ENCODE peak calls at places on chromosome X, in five cellular contexts. Q is fibroblast of lung, B is pancreas, D is mammary epithelial cell, J is Karpas-422. G is an unnamed sample. For H3K36me3 and H3K4me1, the result is how much of the 10 kb centered on the place peaks cover.

GRCh38 chrX:49067285-49068120 is 6.3 kb downstream of the PRAF2 start:
- DNase-seq in Q (no peak), B (no peak), D (no peak), J (no peak), G (no peak)

GRCh38 chrX:78650906-78651437 is 8.2 kb downstream of the RTL3 start:
- DNase-seq in Q (peak), B (no peak), D (no peak), J (no peak), G (no peak)

GRCh38 chrX:124518888-124519287 is 172.5 kb downstream of the SH2D1A start:
- DNase-seq in Q (no peak), B (no peak), D (peak), J (no peak), G (no peak)

GRCh38 chrX:37349131-37350033 is at the start of gene PRRG1:
- DNase-seq in Q (peak), B (peak), D (peak), J (no peak), G (peak)

GRCh38 chrX:55161581-55161980 is 58.6 kb upstream of the PAGE5 start:
- DNase-seq in Q (peak), B (no peak), D (peak), J (no peak), G (no peak)

GRCh38 chrX:21438792-21439191 is 64.6 kb downstream of the CNKSR2 start:
- DNase-seq in Q (no peak), B (no peak), D (no peak), J (peak), G (no peak)

GRCh38 chrX:50996930-50997329 is 86.4 kb downstream of the BMP15 start:
- DNase-seq in Q (no peak), B (no peak), D (no peak), J (peak), G (no peak)

GRCh38 chrX:71599965-71600364 is 18.3 kb downstream of the CXCR3 start:
- DNase-seq in Q (no peak), B (no peak), D (no peak), J (peak), G (no peak)

GRCh38 chrX:68186552-68187262 is 246.6 kb downstream of the OPHN1 start:
- DNase-seq in Q (peak), B (no peak), D (peak), J (no peak), G (no peak)

GRCh38 chrX:124001581-124001980 is 40.1 kb downstream of the STAG2 start:
- DNase-seq in Q (no peak), B (no peak), D (no peak), J (no peak), G (no peak)

GRCh38 chrX:129606918-129607317 is 47.8 kb downstream of the APLN start:
- DNase-seq in Q (peak), B (no peak), D (peak), J (peak), G (no peak)

GRCh38 chrX:72621619-72622485 is 49.2 kb upstream of the HDAC8 start:
- DNase-seq in Q (peak), B (no peak), D (peak), J (no peak), G (no peak)

GRCh38 chrX:120769576-120770341 is 105.9 kb downstream of the CT47B1 start:
- DNase-seq in Q (peak), B (no peak), D (peak), J (peak), G (no peak)

GRCh38 chrX:70208479-70208878 is 26.0 kb upstream of the AWAT1 start:
- DNase-seq in Q (no peak), B (no peak), D (no peak), J (no peak), G (no peak)

GRCh38 chrX:17078031-17078730 is 131.7 kb downstream of the REPS2 start:
- DNase-seq in Q (peak), B (no peak), D (peak), J (no peak), G (no peak)

GRCh38 chrX:155027509-155028066 is 944 bp downstream of the FUNDC2 start:
- DNase-seq in Q (peak), B (no peak), D (peak), J (peak), G (no peak)

GRCh38 chrX:6021316-6022091 is 207.2 kb downstream of the NLGN4X start:
- DNase-seq in Q (no peak), B (no peak), D (peak), J (peak), G (no peak)

GRCh38 chrX:118212817-118213183 is 96.2 kb upstream of the KLHL13 start:
- DNase-seq in Q (no peak), B (no peak), D (no peak), J (peak), G (no peak)

GRCh38 chrX:129593137-129593536 is 53.1 kb downstream of the OCRL start:
- DNase-seq in Q (peak), B (no peak), D (peak), J (no peak), G (no peak)

GRCh38 chrX:74382613-74383012 is 38.7 kb upstream of the SLC16A2 start:
- DNase-seq in Q (peak), B (peak), D (peak), J (peak), G (peak)

GRCh38 chrX:148049441-148049840 is 68.3 kb downstream of the FMR1NB start:
- DNase-seq in Q (peak), B (no peak), D (peak), J (peak), G (no peak)

GRCh38 chrX:85851418-85851817 is 195.9 kb downstream of the CHM start:
- DNase-seq in Q (peak), B (peak), D (peak), J (peak), G (no peak)

GRCh38 chrX:9942086-9942485 is 25.1 kb upstream of the CLDN34 start:
- DNase-seq in Q (no peak), B (no peak), D (no peak), J (no peak), G (no peak)

GRCh38 chrX:107672955-107673378 is 44.7 kb downstream of the PRPS1 start:
- DNase-seq in Q (peak), B (no peak), D (peak), J (peak), G (peak)

GRCh38 chrX:155127465-155127864 is 56.2 kb downstream of the BRCC3 start:
- DNase-seq in Q (no peak), B (no peak), D (no peak), J (no peak), G (no peak)

GRCh38 chrX:131405497-131405896 is 116.4 kb upstream of the IGSF1 start:
- DNase-seq in Q (no peak), B (no peak), D (no peak), J (peak), G (no peak)

GRCh38 chrX:2439613-2440012 is 61.2 kb downstream of the DHRSX start:
- DNase-seq in Q (no peak), B (no peak), D (no peak), J (no peak), G (no peak)

GRCh38 chrX:2434764-2435163 is 66.0 kb downstream of the DHRSX start:
- DNase-seq in Q (no peak), B (no peak), D (no peak), J (peak), G (no peak)

GRCh38 chrX:2432298-2432863 is 68.4 kb downstream of the DHRSX start:
- DNase-seq in Q (no peak), B (no peak), D (no peak), J (peak), G (no peak)

GRCh38 chrX:2434270-2434669 is 66.5 kb downstream of the DHRSX start:
- DNase-seq in Q (no peak), B (no peak), D (no peak), J (peak), G (no peak)

GRCh38 chrX:2435465-2435864 is 65.3 kb downstream of the DHRSX start:
- DNase-seq in Q (no peak), B (no peak), D (no peak), J (no peak), G (no peak)
- H3K36me3 ChIP-seq in Q (under half), B (under half), D (under half), J (under half), G (under half)

GRCh38 chrX:150577174-150577573 is 8.8 kb downstream of the MTM1 start:
- DNase-seq in Q (no peak), B (no peak), D (no peak), J (no peak), G (no peak)

GRCh38 chrX:150582338-150582948 is 14.0 kb downstream of the MTM1 start:
- DNase-seq in Q (no peak), B (no peak), D (no peak), J (no peak), G (no peak)

GRCh38 chrX:150575415-150575814 is 7.0 kb downstream of the MTM1 start:
- DNase-seq in Q (peak), B (no peak), D (peak), J (no peak), G (no peak)

DNA sequence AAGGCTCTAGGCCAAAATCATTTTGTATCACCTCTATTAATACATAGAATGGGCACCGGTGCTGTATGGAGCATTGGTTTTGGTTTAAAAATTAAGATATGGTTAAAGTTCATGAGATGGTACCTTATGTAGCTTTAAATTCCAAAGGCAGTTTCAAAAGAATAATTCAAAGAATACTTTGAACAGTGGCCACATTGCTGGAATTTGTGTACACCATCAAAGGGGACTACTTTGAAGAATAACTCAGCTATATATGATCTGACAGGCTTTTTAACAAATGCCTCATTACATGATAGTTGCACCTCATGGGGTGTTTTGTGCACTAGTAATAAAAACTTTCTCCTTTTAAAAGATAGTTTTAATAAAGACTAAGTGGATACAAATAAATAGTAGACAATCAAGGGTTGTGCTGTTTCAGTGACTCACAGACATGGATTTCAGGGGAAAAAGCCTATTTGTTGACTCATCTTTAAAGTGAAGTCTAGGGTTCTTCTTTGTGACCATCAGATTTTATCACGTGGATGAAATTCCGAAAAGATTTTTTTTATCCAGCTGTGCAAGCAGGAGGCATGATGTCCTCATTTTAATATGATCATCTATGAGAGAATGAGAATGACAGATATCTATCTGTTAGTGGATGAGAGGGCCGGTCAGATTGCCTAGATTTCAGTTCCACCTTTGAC is 12.8 kb downstream of the MTM1 start:
- DNase-seq in Q (peak), B (no peak), D (peak), J (no peak), G (no peak)
- H3K27ac ChIP-seq in Q (no peak), B (no peak), D (peak), J (no peak), G (no peak)

GRCh38 chrX:136193771-136194170 is 46.4 kb downstream of the FHL1 start:
- DNase-seq in Q (no peak), B (no peak), D (no peak), J (no peak), G (no peak)

GRCh38 chrX:136191171-136191570 is 43.8 kb downstream of the FHL1 start:
- DNase-seq in Q (no peak), B (no peak), D (no peak), J (no peak), G (no peak)

GRCh38 chrX:136192135-136192534 is 44.8 kb downstream of the FHL1 start:
- DNase-seq in Q (no peak), B (no peak), D (no peak), J (no peak), G (no peak)

GRCh38 chrX:136194546-136194945 is 47.2 kb downstream of the FHL1 start:
- DNase-seq in Q (no peak), B (no peak), D (no peak), J (no peak), G (no peak)

DNA sequence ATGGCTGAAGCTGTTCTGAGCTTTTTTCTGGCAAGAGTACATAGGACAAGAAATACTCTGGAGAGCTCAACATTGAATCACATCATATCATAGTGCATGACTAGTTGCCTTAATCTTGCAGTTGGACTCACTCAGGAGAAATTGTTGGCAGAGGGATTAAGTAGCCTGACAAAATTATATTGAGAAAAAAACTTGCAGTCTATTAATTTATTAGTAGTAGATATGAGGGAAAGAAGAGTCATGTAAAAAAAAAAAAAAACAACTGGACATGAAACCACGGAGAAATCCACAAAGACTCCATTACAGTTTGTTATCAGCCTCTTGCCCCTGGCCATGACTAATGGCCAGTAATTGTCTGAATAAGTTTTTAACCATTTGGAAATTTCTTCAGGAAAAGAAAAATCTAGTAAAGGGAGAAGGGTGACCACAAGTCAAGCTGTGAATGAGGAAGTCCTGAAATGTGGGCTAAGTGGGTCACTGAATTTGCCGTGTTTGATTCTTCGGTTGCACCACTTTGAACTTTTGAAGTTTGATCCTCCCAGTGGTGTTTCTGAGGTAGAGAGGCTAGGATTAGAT is 45.6 kb downstream of the FHL1 start:
- DNase-seq in Q (no peak), B (no peak), D (no peak), J (no peak), G (no peak)
- H3K4me1 ChIP-seq in Q (under half), B (under half), D (under half), J (under half), G (under half)

DNA sequence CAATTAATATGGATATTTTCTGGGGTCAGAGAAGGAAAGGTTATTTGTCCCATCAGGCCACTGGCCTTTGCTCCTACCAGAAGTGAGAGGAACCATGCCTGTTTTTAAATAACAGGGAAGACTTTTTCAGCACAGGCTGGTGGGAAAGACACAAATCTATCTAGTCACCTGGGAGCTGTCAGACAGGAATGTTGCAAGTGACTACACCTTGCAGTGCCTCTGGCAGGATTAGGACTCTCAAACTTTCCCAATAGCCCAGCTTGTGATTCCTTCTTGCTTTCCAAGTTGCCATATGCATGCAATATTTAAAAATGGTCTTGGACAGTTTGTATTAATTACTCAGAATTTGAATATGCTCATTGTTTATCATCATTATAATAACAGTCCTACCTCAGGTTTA is 69.8 kb upstream of the RAB40AL start:
- DNase-seq in Q (no peak), B (no peak), D (peak), J (no peak), G (no peak)
- H3K36me3 ChIP-seq in Q (under half), B (under half), D (under half), J (under half), G (under half)

GRCh38 chrX:110003167-110004156 is 548 bp downstream of the TMEM164 start:
- DNase-seq in Q (peak), B (peak), D (no peak), J (peak), G (no peak)
- H3K27ac ChIP-seq in Q (peak), B (peak), D (peak), J (no peak), G (peak)

GRCh38 chrX:153878285-153878779 is 7.6 kb downstream of the L1CAM start:
- DNase-seq in Q (no peak), B (no peak), D (no peak), J (no peak), G (no peak)
- H3K4me1 ChIP-seq in Q (under half), B (under half), D (under half), J (under half), G (under half)

DNA sequence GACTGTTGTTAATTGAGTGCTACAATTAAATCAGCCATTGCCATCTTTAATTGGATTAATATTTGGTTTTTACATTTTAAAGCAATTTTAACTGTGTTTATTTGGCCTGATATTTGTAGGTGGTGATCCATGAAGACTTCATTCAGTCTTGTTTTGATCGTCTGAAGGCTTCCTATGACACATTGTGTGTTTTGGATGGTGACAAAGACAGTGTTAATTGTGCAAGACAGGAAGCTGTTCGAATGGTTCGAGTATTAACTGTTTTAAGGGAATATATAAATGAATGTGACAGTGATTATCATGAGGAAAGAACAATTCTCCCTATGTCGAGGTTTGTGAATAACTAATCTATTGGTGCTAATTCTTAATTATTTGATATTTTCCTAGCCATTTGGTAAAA is 82.6 kb downstream of the USP9X start:
- DNase-seq in Q (no peak), B (no peak), D (peak), J (no peak), G (no peak)
- H3K36me3 ChIP-seq in Q (under half), B (under half), D (under half), J (under half), G (under half)

GRCh38 chrX:102085706-102086105 is 39.8 kb upstream of the TCEAL2 start:
- DNase-seq in Q (no peak), B (no peak), D (no peak), J (peak), G (no peak)
- H3K27ac ChIP-seq in Q (no peak), B (no peak), D (no peak), J (no peak), G (no peak)

GRCh38 chrX:13899607-13900006 is 82.7 kb upstream of the GPM6B start:
- DNase-seq in Q (peak), B (no peak), D (peak), J (no peak), G (peak)

GRCh38 chrX:13903405-13903804 is 86.5 kb upstream of the GPM6B start:
- DNase-seq in Q (peak), B (no peak), D (no peak), J (no peak), G (no peak)

GRCh38 chrX:13901354-13901753 is 84.5 kb upstream of the GPM6B start:
- DNase-seq in Q (no peak), B (no peak), D (no peak), J (no peak), G (peak)

GRCh38 chrX:13900351-13900750 is 83.5 kb upstream of the GPM6B start:
- DNase-seq in Q (no peak), B (no peak), D (no peak), J (no peak), G (no peak)

DNA sequence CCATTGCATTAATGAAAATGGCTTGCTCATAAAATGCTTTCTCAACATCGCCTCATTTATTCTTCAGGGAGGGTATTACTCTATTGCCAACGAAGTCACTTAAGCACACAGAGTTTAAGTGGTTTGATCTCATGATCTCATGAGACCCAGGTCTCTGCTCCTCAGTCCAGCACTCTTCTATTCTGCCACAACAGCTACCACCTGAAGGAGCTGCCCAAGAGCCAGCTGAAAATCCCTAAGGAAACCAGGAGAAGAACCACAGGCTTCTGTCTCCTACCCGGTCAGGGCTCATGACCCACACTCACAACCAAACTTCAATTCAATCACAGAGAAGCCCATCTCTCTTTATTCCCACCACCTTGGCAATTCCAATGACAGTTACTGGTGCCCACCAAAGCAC is 85.5 kb upstream of the GPM6B start:
- DNase-seq in Q (no peak), B (no peak), D (no peak), J (no peak), G (no peak)
- H3K4me1 ChIP-seq in Q (under half), B (under half), D (under half), J (under half), G (under half)

G was measured in tibial artery.